ENCODE peak calls at places on chromosomes 6 and 20, in nine cellular contexts. D is neuronal stem cell; K is neural progenitor cell; Z is naive thymus-derived CD4-positive, alpha-beta T cell; F is CD8-positive, alpha-beta memory T cell; X is left lung; I is ovary; S is iPS DF 6.9; J is GM23338. B is an unnamed sample. For H3K4me1, the result is how much of the 10 kb centered on the place peaks cover.

GRCh38 chr6:129141499-129141898 is 258.6 kb downstream of the LAMA2 start:
- DNase-seq in D (no peak), K (no peak), Z (no peak), F (no peak), X (no peak), I (no peak), S (no peak), J (no peak), B (no peak)

GRCh38 chr20:7302256-7302655 is 534.8 kb downstream of the BMP2 start:
- DNase-seq in D (peak), K (peak), Z (no peak), F (no peak), X (no peak), I (no peak), S (no peak), J (peak), B (no peak)

GRCh38 chr6:75601608-75602163 is at the start of gene SENP6:
- DNase-seq in D (peak), K (peak), Z (peak), F (peak), X (peak), I (peak), S (no peak), J (peak), B (peak)

GRCh38 chr6:53134601-53135235 is 13.9 kb downstream of the GCM1 start:
- DNase-seq in D (no peak), K (no peak), Z (no peak), F (no peak), X (no peak), I (no peak), S (no peak), J (no peak), B (no peak)

GRCh38 chr6:17277256-17277655 is 3.9 kb upstream of the RBM24 start:
- DNase-seq in D (no peak), K (no peak), Z (no peak), F (no peak), X (no peak), I (no peak), S (no peak), J (no peak), B (no peak)

GRCh38 chr20:50077818-50078601 is 34.9 kb downstream of the UBE2V1 start:
- DNase-seq in D (no peak), K (no peak), Z (no peak), F (no peak), X (no peak), I (no peak), S (no peak), J (no peak), B (no peak)

GRCh38 chr20:24616258-24617079 is 147.0 kb downstream of the SYNDIG1 start:
- DNase-seq in D (no peak), K (no peak), Z (no peak), F (no peak), X (no peak), I (no peak), S (no peak), J (no peak), B (no peak)

GRCh38 chr20:20820104-20820503 is 107.7 kb upstream of the RALGAPA2 start:
- DNase-seq in D (no peak), K (peak), Z (no peak), F (no peak), X (no peak), I (no peak), S (no peak), J (peak), B (no peak)

GRCh38 chr6:161837854-161838253 is 564.0 kb upstream of the AGPAT4 start:
- DNase-seq in D (no peak), K (no peak), Z (no peak), F (no peak), X (no peak), I (no peak), S (no peak), J (no peak), B (no peak)

GRCh38 chr20:10466325-10466724 is 31.2 kb downstream of the SLX4IP start:
- DNase-seq in D (peak), K (peak), Z (no peak), F (no peak), X (no peak), I (no peak), S (no peak), J (peak), B (no peak)

GRCh38 chr20:31475032-31475431 is at the start of the genes DEFB124 and REM1:
- DNase-seq in D (no peak), K (peak), Z (no peak), F (no peak), X (no peak), I (no peak), S (no peak), J (peak), B (no peak)

GRCh38 chr6:57173886-57174510 is 1.9 kb downstream of the BAG2 start:
- DNase-seq in D (no peak), K (peak), Z (no peak), F (no peak), X (no peak), I (no peak), S (no peak), J (peak), B (no peak)

GRCh38 chr6:149028767-149029405 is 282.1 kb downstream of the UST start:
- DNase-seq in D (peak), K (peak), Z (peak), F (peak), X (peak), I (peak), S (peak), J (peak), B (peak)

GRCh38 chr20:58993332-58994248 is 12.5 kb downstream of the NELFCD start:
- DNase-seq in D (no peak), K (no peak), Z (no peak), F (no peak), X (no peak), I (no peak), S (no peak), J (no peak), B (no peak)

GRCh38 chr6:144725731-144726522 is 440.8 kb downstream of the UTRN start:
- DNase-seq in D (no peak), K (no peak), Z (peak), F (peak), X (no peak), I (no peak), S (no peak), J (peak), B (no peak)

GRCh38 chr20:10558635-10559187 is 115.1 kb downstream of the JAG1 start:
- DNase-seq in D (no peak), K (no peak), Z (peak), F (peak), X (no peak), I (no peak), S (no peak), J (no peak), B (no peak)

GRCh38 chr6:97456070-97456469 is 173.1 kb upstream of the MMS22L start:
- DNase-seq in D (no peak), K (peak), Z (no peak), F (no peak), X (no peak), I (no peak), S (no peak), J (peak), B (no peak)

GRCh38 chr20:10550204-10551118 is 115.4 kb downstream of the SLX4IP start:
- DNase-seq in D (no peak), K (no peak), Z (no peak), F (no peak), X (no peak), I (no peak), S (no peak), J (no peak), B (no peak)

GRCh38 chr6:132768051-132768517 is 10.4 kb upstream of the VNN2 start:
- DNase-seq in D (peak), K (peak), Z (peak), F (peak), X (peak), I (no peak), S (peak), J (peak), B (no peak)

GRCh38 chr6:11392778-11393507 is 144.6 kb upstream of the TMEM170B start:
- DNase-seq in D (no peak), K (no peak), Z (no peak), F (no peak), X (no peak), I (no peak), S (no peak), J (no peak), B (no peak)

GRCh38 chr6:30207619-30208295 is 5.4 kb downstream of the TRIM26 start:
- DNase-seq in D (no peak), K (peak), Z (no peak), F (no peak), X (no peak), I (no peak), S (no peak), J (no peak), B (no peak)
- H3K4me1 ChIP-seq in D (under half), K (under half), Z (half or more), F (half or more), X (under half), I (under half), S (under half), J (under half), B (under half)

GRCh38 chr20:36548006-36548315 is 6.6 kb downstream of the MYL9 start:
- DNase-seq in D (no peak), K (peak), Z (no peak), F (no peak), X (no peak), I (peak), S (no peak), J (peak), B (no peak)

GRCh38 chr20:36550797-36551299 is 9.5 kb downstream of the MYL9 start:
- DNase-seq in D (no peak), K (no peak), Z (no peak), F (no peak), X (no peak), I (peak), S (no peak), J (no peak), B (no peak)

GRCh38 chr20:36548704-36549627 is 7.6 kb downstream of the MYL9 start:
- DNase-seq in D (no peak), K (no peak), Z (no peak), F (no peak), X (no peak), I (no peak), S (no peak), J (no peak), B (no peak)

GRCh38 chr20:36549942-36550796 is 8.8 kb downstream of the MYL9 start:
- DNase-seq in D (no peak), K (no peak), Z (no peak), F (no peak), X (no peak), I (no peak), S (no peak), J (no peak), B (no peak)

GRCh38 chr20:36549628-36549941 is 8.3 kb downstream of the MYL9 start:
- DNase-seq in D (no peak), K (no peak), Z (no peak), F (no peak), X (no peak), I (no peak), S (no peak), J (no peak), B (no peak)
- H3K4me3 ChIP-seq in D (no peak), K (no peak), Z (no peak), F (no peak), X (no peak), I (no peak), S (no peak), J (no peak), B (no peak)

DNA sequence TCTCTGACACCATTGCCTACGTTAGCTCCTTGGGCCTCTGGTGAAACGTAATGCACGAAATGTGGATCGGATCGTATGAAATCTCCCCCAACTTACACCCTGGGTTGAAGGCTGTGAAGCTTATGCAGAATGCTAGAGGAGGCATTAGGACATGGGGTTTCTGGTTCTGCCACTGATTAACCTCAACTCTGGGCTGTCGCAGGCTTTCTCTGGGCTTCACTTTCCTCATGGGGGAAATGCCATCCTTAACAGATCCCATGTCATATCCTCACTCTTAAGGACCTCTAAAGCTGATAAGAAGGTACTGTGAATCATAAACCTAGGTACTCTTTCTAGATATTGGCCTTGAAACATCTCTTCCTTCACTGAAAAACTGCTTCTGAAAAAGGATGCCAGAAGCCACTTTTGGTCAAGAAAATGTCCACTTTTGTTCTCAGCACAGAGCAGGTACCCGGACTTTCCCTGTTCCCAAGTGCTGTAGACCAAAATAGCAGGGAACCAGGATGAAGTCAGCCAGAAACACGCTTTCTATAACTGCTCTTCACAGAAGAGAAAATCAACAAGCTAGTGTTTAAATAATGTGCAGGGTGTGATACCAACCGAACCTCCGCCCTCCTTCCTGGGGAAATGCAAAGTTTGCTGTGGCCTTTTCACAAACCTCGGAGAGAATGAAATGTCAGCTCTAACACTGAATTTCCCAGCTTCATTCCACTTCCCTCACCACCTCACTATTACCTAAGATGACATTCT is 118.9 kb downstream of the BACH2 start:
- DNase-seq in D (no peak), K (no peak), Z (no peak), F (no peak), X (no peak), I (no peak), S (no peak), J (no peak), B (no peak)
- H3K4me1 ChIP-seq in D (under half), K (under half), Z (under half), F (half or more), X (under half), I (under half), S (under half), J (under half), B (under half)

DNA sequence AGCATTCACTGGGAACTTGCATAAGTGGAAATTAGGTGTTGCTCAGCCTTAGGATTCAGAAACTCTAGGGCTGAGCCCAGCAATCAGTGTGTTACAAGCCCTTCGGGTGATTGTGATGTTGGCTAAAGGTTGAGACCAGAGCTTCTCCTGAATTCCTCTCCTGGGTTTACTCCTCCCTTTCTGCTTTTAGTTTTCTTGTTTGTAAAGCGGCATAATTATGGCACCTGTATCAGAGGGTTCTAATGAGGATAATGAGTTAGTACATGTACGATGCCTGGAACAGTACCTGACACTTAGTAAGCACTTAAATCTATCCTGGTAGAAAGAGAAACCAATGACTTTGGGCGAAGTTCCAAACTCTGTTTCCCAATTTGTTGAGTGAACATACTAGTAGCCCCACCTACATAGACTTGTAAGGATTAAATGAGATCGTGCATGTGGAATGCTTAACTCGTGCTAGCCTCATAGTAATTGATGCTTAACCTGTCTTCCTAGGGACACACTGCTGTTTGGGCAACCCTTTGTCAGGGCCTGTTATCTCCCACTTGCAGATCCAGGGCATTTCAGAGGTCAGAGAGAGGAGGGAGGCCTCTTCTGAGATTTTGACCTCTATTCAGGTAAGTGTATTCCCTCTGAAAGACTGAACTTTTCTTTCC is 937 bp upstream of the EZR start:
- DNase-seq in D (no peak), K (peak), Z (no peak), F (no peak), X (no peak), I (no peak), S (no peak), J (no peak), B (no peak)
- H3K4me3 ChIP-seq in D (no peak), K (no peak), Z (no peak), F (no peak), X (no peak), I (no peak), S (no peak), J (peak), B (no peak)

DNA sequence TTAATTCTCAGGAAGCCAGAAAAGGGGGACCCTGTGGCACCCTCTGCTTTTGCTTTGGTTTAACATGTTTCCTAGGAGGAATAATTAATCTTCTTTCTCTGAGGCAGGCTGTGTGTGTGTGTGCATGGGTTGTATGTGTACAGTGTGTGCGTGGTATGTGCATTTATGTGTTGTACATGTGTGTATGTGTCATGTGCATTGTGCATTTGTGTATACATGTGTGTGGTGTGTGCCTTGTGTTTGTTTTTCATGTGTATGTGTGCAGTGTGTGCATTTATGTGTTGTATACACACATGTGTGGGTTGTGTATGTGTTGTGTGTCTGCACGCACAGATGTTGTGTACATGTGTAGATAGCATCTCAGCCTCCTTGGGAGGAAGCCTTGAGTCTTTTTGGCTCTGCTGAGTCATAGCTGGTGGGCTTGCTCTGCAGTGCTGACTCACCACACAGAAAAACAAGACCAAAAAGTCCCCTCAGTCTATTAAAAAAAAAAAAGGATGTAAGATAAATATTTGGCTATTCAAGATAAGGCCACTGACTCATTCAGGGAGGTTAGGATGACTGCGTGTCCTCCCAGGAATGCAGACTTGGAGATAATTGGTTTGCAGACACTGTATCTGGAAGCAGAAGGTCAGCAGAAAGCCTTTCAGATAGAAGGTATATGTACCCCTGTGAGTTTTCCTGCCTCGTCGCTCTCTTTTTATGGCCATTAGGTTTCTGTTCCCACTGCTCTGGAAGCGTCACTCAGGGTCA is 58.6 kb downstream of the SYNJ2 start:
- DNase-seq in D (no peak), K (no peak), Z (no peak), F (no peak), X (no peak), I (peak), S (no peak), J (no peak), B (no peak)
- H3K4me1 ChIP-seq in D (under half), K (under half), Z (under half), F (under half), X (under half), I (under half), S (under half), J (under half), B (under half)

GRCh38 chr6:1406306-1407058 is 17.1 kb downstream of the FOXF2 start:
- DNase-seq in D (no peak), K (no peak), Z (no peak), F (no peak), X (no peak), I (no peak), S (no peak), J (no peak), B (no peak)
- H3K4me3 ChIP-seq in D (no peak), K (no peak), Z (no peak), F (no peak), X (no peak), I (no peak), S (no peak), J (no peak), B (no peak)

GRCh38 chr6:55299285-55299684 is 28.0 kb upstream of the GFRAL start:
- DNase-seq in D (no peak), K (no peak), Z (no peak), F (no peak), X (no peak), I (no peak), S (no peak), J (no peak), B (no peak)
- H3K4me1 ChIP-seq in D (under half), K (under half), Z (under half), F (under half), X (under half), I (under half), S (under half), J (under half), B (under half)

GRCh38 chr6:3891889-3892288 is 42.7 kb downstream of the FAM50B start:
- DNase-seq in D (no peak), K (no peak), Z (no peak), F (no peak), X (no peak), I (no peak), S (no peak), J (no peak), B (no peak)

GRCh38 chr6:3893914-3894313 is 44.7 kb downstream of the FAM50B start:
- DNase-seq in D (no peak), K (no peak), Z (no peak), F (no peak), X (no peak), I (no peak), S (no peak), J (no peak), B (no peak)

GRCh38 chr6:3894535-3895302 is 45.5 kb downstream of the FAM50B start:
- DNase-seq in D (no peak), K (no peak), Z (no peak), F (no peak), X (no peak), I (no peak), S (no peak), J (peak), B (no peak)

GRCh38 chr6:3893487-3893886 is 44.3 kb downstream of the FAM50B start:
- DNase-seq in D (no peak), K (no peak), Z (no peak), F (no peak), X (no peak), I (no peak), S (no peak), J (no peak), B (no peak)

GRCh38 chr6:3892613-3893012 is 43.4 kb downstream of the FAM50B start:
- DNase-seq in D (no peak), K (no peak), Z (no peak), F (no peak), X (no peak), I (no peak), S (no peak), J (no peak), B (no peak)
- H3K4me3 ChIP-seq in D (no peak), K (no peak), Z (no peak), F (no peak), X (no peak), I (no peak), S (no peak), J (no peak), B (no peak)

GRCh38 chr20:4158466-4159050 is 143.2 kb upstream of the RNF24 start:
- DNase-seq in D (no peak), K (no peak), Z (no peak), F (no peak), X (no peak), I (no peak), S (no peak), J (no peak), B (no peak)

GRCh38 chr20:4161447-4162251 is 146.3 kb upstream of the RNF24 start:
- DNase-seq in D (no peak), K (no peak), Z (no peak), F (no peak), X (peak), I (no peak), S (no peak), J (peak), B (no peak)

GRCh38 chr20:4162766-4163165 is 147.4 kb upstream of the RNF24 start:
- DNase-seq in D (no peak), K (no peak), Z (no peak), F (no peak), X (no peak), I (no peak), S (no peak), J (no peak), B (no peak)

GRCh38 chr20:4159765-4160490 is 144.6 kb upstream of the RNF24 start:
- DNase-seq in D (no peak), K (no peak), Z (no peak), F (no peak), X (no peak), I (no peak), S (no peak), J (no peak), B (no peak)

DNA sequence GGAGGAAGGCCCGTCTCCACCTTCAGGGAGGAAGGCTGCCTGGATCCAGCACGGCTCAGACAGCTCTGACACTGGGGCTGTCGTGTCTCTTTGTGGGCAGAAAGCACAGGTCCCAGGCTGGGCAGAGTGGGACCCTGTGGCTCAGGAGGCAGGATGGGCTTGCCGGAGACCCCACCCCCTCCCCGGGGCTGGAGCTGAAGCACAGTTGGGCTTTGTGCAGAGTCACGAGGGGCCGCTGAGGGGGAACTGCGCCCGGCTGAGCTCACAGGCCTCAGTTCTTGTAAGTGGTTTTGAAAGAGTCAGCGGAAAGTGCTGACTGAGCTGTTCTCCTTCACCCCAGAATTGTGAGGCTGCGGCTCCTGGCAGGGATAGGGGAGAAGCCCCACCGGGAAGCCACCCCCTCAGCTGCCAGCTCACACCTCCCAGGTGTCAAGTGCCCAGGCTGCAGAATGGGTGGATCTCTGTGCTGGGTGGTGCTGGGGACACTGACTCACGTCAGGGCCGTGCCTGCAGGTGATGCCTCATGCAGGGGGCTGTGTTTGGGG is 145.5 kb upstream of the RNF24 start:
- DNase-seq in D (no peak), K (peak), Z (no peak), F (no peak), X (peak), I (peak), S (no peak), J (peak), B (no peak)
- H3K4me1 ChIP-seq in D (under half), K (under half), Z (under half), F (under half), X (under half), I (under half), S (under half), J (under half), B (under half)